ENCODE peak calls at places on chromosomes 11 and 22, in four cellular contexts. One of them, this sample, is unnamed.

GRCh38 chr11:134170177-134170908 is 53.4 kb downstream of the NCAPD3 start:
- DNase-seq in H1: no peak
- DNase-seq in HepG2: no peak
- DNase-seq in GM12878: no peak
- DNase-seq in this sample: no peak

GRCh38 chr11:4095509-4096230 is 1.1 kb downstream of the RRM1 start:
- DNase-seq in H1: no peak
- DNase-seq in HepG2: peak; percentile 44
- DNase-seq in GM12878: no peak
- DNase-seq in this sample: no peak

GRCh38 chr11:34356918-34357645 is 728 bp downstream of the ABTB2 start:
- DNase-seq in H1: no peak
- DNase-seq in HepG2: no peak
- DNase-seq in GM12878: no peak
- DNase-seq in this sample: no peak

GRCh38 chr11:103051158-103051801 is 40.7 kb downstream of the DCUN1D5 start:
- DNase-seq in H1: no peak
- DNase-seq in HepG2: no peak
- DNase-seq in GM12878: no peak
- DNase-seq in this sample: no peak

GRCh38 chr22:41825376-41825775 is 7.5 kb upstream of the SREBF2 start:
- DNase-seq in H1: no peak
- DNase-seq in HepG2: no peak
- DNase-seq in GM12878: no peak
- DNase-seq in this sample: no peak

GRCh38 chr22:19991395-19991644 is 25.3 kb downstream of the ARVCF start:
- DNase-seq in H1: no peak
- DNase-seq in HepG2: no peak
- DNase-seq in GM12878: no peak
- DNase-seq in this sample: no peak

GRCh38 chr11:64276653-64277431 is 7.6 kb downstream of the BAD start:
- DNase-seq in H1: no peak
- DNase-seq in HepG2: no peak
- DNase-seq in GM12878: no peak
- DNase-seq in this sample: no peak

GRCh38 chr11:45879803-45880685 is 5.4 kb upstream of the MAPK8IP1 start:
- DNase-seq in H1: no peak
- DNase-seq in HepG2: no peak
- DNase-seq in GM12878: no peak
- DNase-seq in this sample: no peak

GRCh38 chr11:42595856-42596255 is 715.9 kb upstream of the API5 start:
- DNase-seq in H1: peak; percentile 9
- DNase-seq in HepG2: no peak
- DNase-seq in GM12878: no peak
- DNase-seq in this sample: peak; percentile 65

GRCh38 chr11:96279018-96279417 is 64.0 kb downstream of the MAML2 start:
- DNase-seq in H1: no peak
- DNase-seq in HepG2: no peak
- DNase-seq in GM12878: no peak
- DNase-seq in this sample: no peak

GRCh38 chr11:102760355-102761035 is 19.9 kb downstream of the MMP10 start:
- DNase-seq in H1: no peak
- DNase-seq in HepG2: no peak
- DNase-seq in GM12878: no peak
- DNase-seq in this sample: no peak

GRCh38 chr11:65401073-65401802 is 14.8 kb downstream of the FRMD8 start:
- DNase-seq in H1: no peak
- DNase-seq in HepG2: no peak
- DNase-seq in GM12878: no peak
- DNase-seq in this sample: no peak

GRCh38 chr22:32649515-32650200 is 151.8 kb upstream of the TIMP3 start:
- DNase-seq in H1: no peak
- DNase-seq in HepG2: no peak
- DNase-seq in GM12878: no peak
- DNase-seq in this sample: no peak

GRCh38 chr11:61297341-61297740 is 2.2 kb upstream of the VWCE start:
- DNase-seq in H1: no peak
- DNase-seq in HepG2: no peak
- DNase-seq in GM12878: no peak
- DNase-seq in this sample: no peak

GRCh38 chr11:66818231-66818955 is 24.8 kb upstream of the RCE1 start:
- DNase-seq in H1: no peak
- DNase-seq in HepG2: no peak
- DNase-seq in GM12878: no peak
- DNase-seq in this sample: no peak

GRCh38 chr11:46333129-46333947 is 13.9 kb upstream of the DGKZ start:
- DNase-seq in H1: no peak
- DNase-seq in HepG2: no peak
- DNase-seq in GM12878: no peak
- DNase-seq in this sample: no peak

GRCh38 chr22:39932918-39933649 is 27.1 kb upstream of the TMA7B start:
- DNase-seq in H1: peak; percentile 78
- DNase-seq in HepG2: peak; percentile 29
- DNase-seq in GM12878: no peak
- DNase-seq in this sample: peak; percentile 81

GRCh38 chr11:108947654-108948570 is 283.0 kb downstream of the DDX10 start:
- DNase-seq in H1: no peak
- DNase-seq in HepG2: no peak
- DNase-seq in GM12878: no peak
- DNase-seq in this sample: no peak

GRCh38 chr11:44079376-44079775 is 13.3 kb downstream of the ACCS start:
- DNase-seq in H1: no peak
- DNase-seq in HepG2: no peak
- DNase-seq in GM12878: no peak
- DNase-seq in this sample: no peak

GRCh38 chr22:24001314-24001713 is 3.9 kb downstream of the GSTT4 start:
- DNase-seq in H1: no peak
- DNase-seq in HepG2: no peak
- DNase-seq in GM12878: no peak
- DNase-seq in this sample: peak; percentile 5

GRCh38 chr11:125728969-125729368 is 17.1 kb upstream of the PATE1 start:
- DNase-seq in H1: no peak
- DNase-seq in HepG2: no peak
- DNase-seq in GM12878: no peak
- DNase-seq in this sample: no peak

GRCh38 chr11:72010529-72011233 is 12.0 kb downstream of the IL18BP start:
- DNase-seq in H1: no peak
- DNase-seq in HepG2: no peak
- DNase-seq in GM12878: no peak
- DNase-seq in this sample: no peak

GRCh38 chr11:119056397-119056999 is 507 bp downstream of the HYOU1 start:
- DNase-seq in H1: no peak
- DNase-seq in HepG2: no peak
- DNase-seq in GM12878: no peak
- DNase-seq in this sample: no peak

GRCh38 chr11:30758946-30759501 is 172.9 kb upstream of the MPPED2 start:
- DNase-seq in H1: no peak
- DNase-seq in HepG2: no peak
- DNase-seq in GM12878: no peak
- DNase-seq in this sample: no peak

GRCh38 chr11:26620282-26621045 is 48.4 kb upstream of the MUC15 start:
- DNase-seq in H1: no peak
- DNase-seq in HepG2: no peak
- DNase-seq in GM12878: no peak
- DNase-seq in this sample: no peak

GRCh38 chr22:24826710-24827285 is 20.8 kb downstream of the SGSM1 start:
- DNase-seq in H1: no peak
- DNase-seq in HepG2: no peak
- DNase-seq in GM12878: no peak
- DNase-seq in this sample: no peak

GRCh38 chr11:116808262-116809175 is 14.6 kb downstream of the APOA4 start:
- DNase-seq in H1: no peak
- DNase-seq in HepG2: peak; percentile 98
- DNase-seq in GM12878: no peak
- DNase-seq in this sample: no peak

GRCh38 chr11:134944986-134945385 is 532.9 kb upstream of the B3GAT1 start:
- DNase-seq in H1: no peak
- DNase-seq in HepG2: no peak
- DNase-seq in GM12878: no peak
- DNase-seq in this sample: no peak

GRCh38 chr11:69014084-69014935 is 1.3 kb upstream of the MRGPRF start:
- DNase-seq in H1: no peak
- DNase-seq in HepG2: peak; percentile 13
- DNase-seq in GM12878: no peak
- DNase-seq in this sample: no peak

GRCh38 chr11:65380460-65381126 is 1.9 kb downstream of the SLC25A45 start:
- DNase-seq in H1: no peak
- DNase-seq in HepG2: no peak
- DNase-seq in GM12878: no peak
- DNase-seq in this sample: no peak

GRCh38 chr22:44380716-44381500 is 68.2 kb upstream of the SHISAL1 start:
- DNase-seq in H1: no peak
- DNase-seq in HepG2: no peak
- DNase-seq in GM12878: no peak
- DNase-seq in this sample: no peak

GRCh38 chr22:25563757-25564319 is 637 bp upstream of the GRK3 start:
- DNase-seq in H1: no peak
- DNase-seq in HepG2: peak; percentile 61
- DNase-seq in GM12878: no peak
- DNase-seq in this sample: no peak

GRCh38 chr11:62905286-62905685 is 15.9 kb downstream of the CHRM1 start:
- DNase-seq in H1: no peak
- DNase-seq in HepG2: no peak
- DNase-seq in GM12878: no peak
- DNase-seq in this sample: no peak

GRCh38 chr11:55106391-55106790 is 155.6 kb upstream of the TRIM48 start:
- DNase-seq in H1: no peak
- DNase-seq in HepG2: no peak
- DNase-seq in GM12878: no peak
- DNase-seq in this sample: no peak

GRCh38 chr11:80816966-80817365 is 1376.1 kb upstream of the TENM4 start:
- DNase-seq in H1: no peak
- DNase-seq in HepG2: no peak
- DNase-seq in GM12878: peak; percentile 20
- DNase-seq in this sample: no peak

DNA sequence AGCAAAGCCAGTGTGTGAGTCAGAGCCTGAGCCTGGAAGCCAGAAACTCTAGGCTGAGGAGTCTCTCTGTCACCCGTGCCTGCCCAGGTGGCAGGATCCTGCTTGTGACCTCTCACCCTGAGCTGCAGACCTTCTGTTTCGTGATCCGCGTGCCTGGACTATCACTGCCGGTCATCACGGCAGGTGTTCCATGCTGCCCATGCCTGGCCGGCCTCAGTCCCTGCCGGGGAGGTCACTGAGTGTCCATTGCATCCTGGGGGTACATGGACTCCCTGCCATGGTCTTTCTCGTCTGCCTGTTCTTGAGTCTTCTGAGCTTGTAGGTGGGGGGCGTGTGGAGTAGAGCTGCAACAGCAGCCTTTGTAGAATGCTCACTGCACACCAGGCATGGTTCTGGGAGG is 1032.4 kb downstream of the TBC1D22A start:
- DNase-seq in H1: no peak
- DNase-seq in HepG2: no peak
- DNase-seq in GM12878: no peak
- DNase-seq in this sample: no peak
- TF ChIP-seq YY1 in H1: no peak
- TF ChIP-seq YY1 in HepG2: no peak
- TF ChIP-seq YY1 in GM12878: no peak
- TF ChIP-seq YY1 in this sample: no peak

GRCh38 chr11:92482502-92482901 is 257.9 kb downstream of the FAT3 start:
- DNase-seq in H1: no peak
- DNase-seq in HepG2: no peak
- DNase-seq in GM12878: no peak
- DNase-seq in this sample: peak; percentile 1
- H3K4me3 ChIP-seq in H1: no peak overlapping the region
- H3K4me3 ChIP-seq in HepG2: no peak overlapping the region
- H3K4me3 ChIP-seq in GM12878: no peak overlapping the region
- H3K4me3 ChIP-seq in this sample: no peak overlapping the region

GRCh38 chr11:123020968-123021367 is 39.3 kb upstream of the BSX start:
- DNase-seq in H1: no peak
- DNase-seq in HepG2: peak; percentile 43
- DNase-seq in GM12878: no peak
- DNase-seq in this sample: peak; percentile 62
- TF ChIP-seq SUZ12 in H1: no peak
- TF ChIP-seq SUZ12 in HepG2: no peak
- TF ChIP-seq SUZ12 in GM12878: no peak
- TF ChIP-seq SUZ12 in this sample: no peak

GRCh38 chr22:20994128-20994901 is 7.6 kb downstream of the THAP7 start:
- DNase-seq in H1: no peak
- DNase-seq in HepG2: no peak
- DNase-seq in GM12878: no peak
- DNase-seq in this sample: no peak
- TF ChIP-seq YY1 in H1: no peak
- TF ChIP-seq YY1 in HepG2: no peak
- TF ChIP-seq YY1 in GM12878: no peak
- TF ChIP-seq YY1 in this sample: no peak

DNA sequence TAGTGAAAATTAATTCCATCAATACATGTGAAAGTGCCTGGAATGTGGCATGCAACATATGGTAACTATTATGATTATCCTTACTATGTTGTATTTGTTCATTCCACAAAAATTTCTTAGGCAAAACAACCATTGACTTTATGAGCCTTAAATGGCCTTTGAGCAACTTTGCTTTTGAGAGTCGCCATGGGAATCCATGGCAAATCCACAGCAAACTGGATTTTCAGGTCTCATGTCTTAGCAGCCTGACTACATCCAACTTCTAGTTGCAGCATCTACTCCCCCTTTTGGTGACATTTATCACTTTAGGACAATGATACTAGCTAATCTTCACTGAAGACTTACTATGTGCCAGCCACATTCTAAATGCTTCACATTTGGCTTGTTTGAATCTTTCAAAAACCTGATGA is 56.8 kb downstream of the SLC1A2 start:
- DNase-seq in H1: no peak
- DNase-seq in HepG2: no peak
- DNase-seq in GM12878: no peak
- DNase-seq in this sample: no peak
- H3K4me3 ChIP-seq in H1: no peak overlapping the region
- H3K4me3 ChIP-seq in HepG2: no peak overlapping the region
- H3K4me3 ChIP-seq in GM12878: no peak overlapping the region
- H3K4me3 ChIP-seq in this sample: no peak overlapping the region

GRCh38 chr11:113349528-113349927 is 35.1 kb downstream of the TTC12 start:
- DNase-seq in H1: no peak
- DNase-seq in HepG2: no peak
- DNase-seq in GM12878: no peak
- DNase-seq in this sample: no peak

GRCh38 chr11:113351490-113351889 is 36.1 kb upstream of the ANKK1 start:
- DNase-seq in H1: no peak
- DNase-seq in HepG2: no peak
- DNase-seq in GM12878: no peak
- DNase-seq in this sample: no peak

GRCh38 chr11:113350646-113351045 is 36.3 kb downstream of the TTC12 start:
- DNase-seq in H1: no peak
- DNase-seq in HepG2: no peak
- DNase-seq in GM12878: no peak
- DNase-seq in this sample: no peak

GRCh38 chr11:113345978-113346377 is 31.6 kb downstream of the TTC12 start:
- DNase-seq in H1: no peak
- DNase-seq in HepG2: no peak
- DNase-seq in GM12878: no peak
- DNase-seq in this sample: no peak

GRCh38 chr11:113351061-113351460 is 36.5 kb upstream of the ANKK1 start:
- DNase-seq in H1: no peak
- DNase-seq in HepG2: no peak
- DNase-seq in GM12878: no peak
- DNase-seq in this sample: no peak
- TF ChIP-seq SUZ12 in H1: no peak
- TF ChIP-seq SUZ12 in HepG2: no peak
- TF ChIP-seq SUZ12 in GM12878: no peak
- TF ChIP-seq SUZ12 in this sample: no peak

This sample was measured in NT2/D1.